ENCODE peak calls at places on chromosomes 7 and 10, in seven cellular contexts. O is PC-9, S is fibroblast of mammary gland, X is heart left ventricle, D is suprapubic skin, Q is GM10248, I is A549. R is an unnamed sample.
A peak's percentile ranks its signal among the peaks of the same experiment; 100 is the strongest.

GRCh38 chr7:122100021-122100420 is 44.0 kb downstream of the AASS start:
- DNase-seq in O (no peak), D (no peak), I (no peak), S (no peak), X (no peak), Q (no peak), R (no peak)

GRCh38 chr10:14543048-14543903 is 212.6 kb upstream of the FRMD4A start:
- DNase-seq in I (no peak), X (peak; percentile 56), Q (no peak), O (no peak), S (peak; percentile 44), D (no peak), R (peak; percentile 35)

GRCh38 chr10:127196227-127196954 is at the start of gene INSYN2A:
- DNase-seq in I (peak; percentile 43), X (no peak), S (peak; percentile 52), Q (no peak), D (no peak), O (no peak), R (peak; percentile 53)

GRCh38 chr7:78134748-78135147 is 336.2 kb downstream of the PHTF2 start:
- DNase-seq in S (no peak), X (no peak), I (no peak), Q (no peak), D (no peak), O (no peak), R (no peak)

GRCh38 chr7:14835399-14835798 is 67.2 kb downstream of the DGKB start:
- DNase-seq in Q (no peak), I (no peak), D (no peak), S (no peak), O (no peak), X (no peak), R (no peak)

GRCh38 chr10:32367793-32368453 is 21.0 kb upstream of the EPC1 start:
- DNase-seq in I (no peak), O (peak; percentile 56), D (peak; percentile 77), S (peak; percentile 73), Q (peak; percentile 57), X (peak; percentile 62), R (peak; percentile 70)

GRCh38 chr7:91128574-91129348 is 135.5 kb upstream of the FZD1 start:
- DNase-seq in I (no peak), D (no peak), X (no peak), Q (no peak), O (no peak), S (peak; percentile 4), R (peak; percentile 6)

GRCh38 chr7:26291699-26292538 is at the start of gene SNX10:
- DNase-seq in I (peak; percentile 50), X (peak; percentile 36), D (no peak), O (peak; percentile 59), S (no peak), Q (peak; percentile 76), R (no peak)

GRCh38 chr10:28951484-28951883 is 274.2 kb downstream of the BAMBI start:
- DNase-seq in Q (no peak), X (no peak), D (no peak), I (no peak), S (no peak), O (no peak), R (no peak)

GRCh38 chr7:67913604-67914003 is 917.0 kb downstream of the TYW1 start:
- DNase-seq in S (peak; percentile 20), I (no peak), X (no peak), O (no peak), D (no peak), Q (no peak), R (no peak)

GRCh38 chr7:129501760-129502707 is at the start of gene SMKR1:
- DNase-seq in I (peak; percentile 92), X (peak; percentile 62), S (peak; percentile 38), Q (peak; percentile 93), D (peak; percentile 82), O (peak; percentile 42), R (peak; percentile 36)

GRCh38 chr10:113585949-113586348 is 33.1 kb downstream of the HABP2 start:
- DNase-seq in S (peak; percentile 22), D (no peak), X (no peak), I (no peak), O (no peak), Q (no peak), R (no peak)

GRCh38 chr7:85567983-85568382 is 381.1 kb upstream of the SEMA3D start:
- DNase-seq in X (no peak), S (no peak), Q (no peak), D (no peak), I (no peak), O (no peak), R (no peak)

GRCh38 chr7:106126170-106126938 is 14.2 kb upstream of the SYPL1 start:
- DNase-seq in I (no peak), D (no peak), Q (no peak), X (no peak), O (peak; percentile 74), S (peak; percentile 83), R (peak; percentile 55)

GRCh38 chr10:70552585-70552984 is 50.0 kb downstream of the PRF1 start:
- DNase-seq in S (no peak), D (no peak), X (no peak), Q (no peak), O (no peak), I (no peak), R (no peak)

GRCh38 chr7:118473271-118473670 is 248.8 kb downstream of the ANKRD7 start:
- DNase-seq in Q (no peak), I (no peak), X (no peak), D (no peak), S (no peak), O (no peak), R (no peak)

GRCh38 chr10:99708428-99709010 is 23.4 kb downstream of the COX15 start:
- DNase-seq in D (no peak), I (no peak), Q (no peak), O (no peak), X (no peak), S (no peak), R (no peak)

GRCh38 chr7:67267914-67268313 is 271.3 kb downstream of the TYW1 start:
- DNase-seq in X (no peak), I (no peak), D (no peak), Q (no peak), O (no peak), S (no peak), R (no peak)

GRCh38 chr10:125629758-125630376 is 53.1 kb downstream of the TEX36 start:
- DNase-seq in Q (peak; percentile 41), S (peak; percentile 42), D (no peak), I (peak; percentile 66), O (peak; percentile 65), X (no peak), R (peak; percentile 27)

DNA sequence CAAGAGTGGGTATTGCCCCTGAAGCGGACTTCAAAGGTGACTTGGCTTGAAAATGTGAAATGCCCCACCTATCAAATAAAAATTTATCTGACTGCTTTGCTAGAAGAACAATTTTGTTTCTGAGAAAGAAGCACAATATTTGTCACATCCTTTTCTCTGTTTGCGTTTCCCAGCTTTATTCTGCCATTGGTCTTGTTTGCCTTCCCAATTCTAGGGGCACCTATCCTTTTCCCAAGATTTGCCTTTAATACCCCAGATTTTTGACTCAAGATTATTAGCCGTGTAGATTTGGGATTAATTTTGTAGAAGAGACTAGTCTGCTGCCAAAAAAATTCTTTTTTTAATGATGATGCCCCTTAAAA is 110.2 kb upstream of the LRGUK start:
- DNase-seq in D (no peak), X (no peak), Q (no peak), O (no peak), I (no peak), S (no peak), R (no peak)
- TF ChIP-seq CTCF in D (no peak), X (no peak), Q (no peak), O (peak; percentile 13), I (peak; percentile 18), S (no peak), R (no peak)

GRCh38 chr7:131899271-131900030 is 343.0 kb upstream of the PODXL start:
- DNase-seq in Q (no peak), O (no peak), D (no peak), I (no peak), S (peak; percentile 10), X (no peak), R (no peak)

GRCh38 chr7:131897016-131897789 is 340.8 kb upstream of the PODXL start:
- DNase-seq in O (no peak), X (no peak), S (peak; percentile 54), I (peak; percentile 19), D (no peak), Q (no peak), R (peak; percentile 95)

GRCh38 chr7:131896189-131896855 is 339.9 kb upstream of the PODXL start:
- DNase-seq in X (no peak), O (no peak), D (no peak), I (no peak), Q (no peak), S (no peak), R (no peak)

GRCh38 chr7:131898418-131898817 is 342.0 kb upstream of the PODXL start:
- DNase-seq in S (peak; percentile 14), X (no peak), Q (no peak), D (no peak), I (no peak), O (no peak), R (peak; percentile 70)

GRCh38 chr7:131897790-131898165 is 341.4 kb upstream of the PODXL start:
- DNase-seq in Q (no peak), O (no peak), D (no peak), X (no peak), S (no peak), I (no peak), R (peak; percentile 28)
- TF ChIP-seq CTCF in Q (no peak), O (no peak), D (no peak), X (no peak), S (no peak), I (no peak), R (no peak)

GRCh38 chr7:116162992-116163391 is 47.3 kb upstream of the TES start:
- DNase-seq in D (no peak), O (no peak), S (no peak), Q (no peak), I (no peak), X (no peak), R (no peak)
- TF ChIP-seq CTCF in D (no peak), O (peak; percentile 26), S (peak; percentile 19), Q (peak; percentile 17), I (peak; percentile 36), X (no peak), R (no peak)

GRCh38 chr7:35801392-35802101 is 690 bp downstream of the SEPTIN7 start:
- DNase-seq in S (peak; percentile 56), O (peak; percentile 61), Q (peak; percentile 57), X (peak; percentile 76), D (peak; percentile 89), I (peak; percentile 39), R (peak; percentile 68)

GRCh38 chr7:35799846-35800717 is 775 bp upstream of the SEPTIN7 start:
- DNase-seq in Q (peak; percentile 75), I (peak; percentile 57), D (peak; percentile 92), O (peak; percentile 86), X (peak; percentile 93), S (peak; percentile 86), R (peak; percentile 93)

GRCh38 chr7:35800718-35801391 is at the start of gene SEPTIN7:
- DNase-seq in X (peak; percentile 100), Q (peak; percentile 95), D (peak; percentile 99), S (peak; percentile 98), I (peak; percentile 92), O (peak; percentile 98), R (peak; percentile 99)

GRCh38 chr7:35802649-35803048 is 1.8 kb downstream of the SEPTIN7 start:
- DNase-seq in I (no peak), X (no peak), S (no peak), O (no peak), Q (peak; percentile 18), D (no peak), R (no peak)

DNA sequence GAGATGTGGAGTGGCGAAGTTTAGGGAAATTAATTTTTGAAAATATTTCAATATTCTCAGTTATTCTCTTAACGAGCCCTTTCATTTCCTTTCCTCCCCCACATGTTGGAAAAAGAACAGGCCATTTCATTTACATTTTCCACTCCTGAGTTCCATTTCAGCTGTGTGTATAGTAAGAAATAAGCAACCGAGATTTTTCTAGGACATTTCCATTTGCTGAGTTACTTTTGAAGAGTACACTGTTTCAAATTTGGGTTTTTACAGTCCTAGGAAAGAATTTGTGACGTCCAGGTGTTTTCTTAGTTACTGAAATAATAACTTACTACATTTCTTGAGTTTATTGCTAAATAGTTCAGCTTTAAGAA is 1.2 kb downstream of the SEPTIN7 start:
- DNase-seq in O (no peak), D (no peak), S (no peak), X (no peak), I (no peak), Q (no peak), R (no peak)
- TF ChIP-seq CTCF in O (peak; percentile 33), D (no peak), S (no peak), X (no peak), I (no peak), Q (no peak), R (no peak)